ENCODE peak calls at places on chromosomes 5 and 9, in ten cellular contexts. W is bronchial epithelial cell; F is GM13976; V is foreskin fibroblast; I is PC-9; N is natural killer cell; U is breast epithelium; L is heart right ventricle; J is CD8-positive, alpha-beta T cell; A is NB4. T is an unnamed sample.

GRCh38 chr9:111114486-111114885 is 76.2 kb upstream of the LPAR1 start:
- DNase-seq in W (no peak), F (no peak), V (peak), I (no peak), N (no peak), U (no peak), L (no peak), J (no peak), A (no peak), T (no peak)

GRCh38 chr5:99929067-99929805 is 605.9 kb upstream of the FAM174A start:
- DNase-seq in W (no peak), F (no peak), V (no peak), I (no peak), N (no peak), U (no peak), L (no peak), J (no peak), A (no peak), T (no peak)

GRCh38 chr5:119340597-119341218 is 15.1 kb upstream of the TNFAIP8 start:
- DNase-seq in W (no peak), F (peak), V (no peak), I (no peak), N (no peak), U (no peak), L (no peak), J (peak), A (peak), T (no peak)

GRCh38 chr5:32712463-32713395 is 1.6 kb downstream of the NPR3 start:
- DNase-seq in W (no peak), F (peak), V (peak), I (no peak), N (no peak), U (no peak), L (no peak), J (no peak), A (no peak), T (no peak)

GRCh38 chr5:150159741-150160179 is 4.1 kb upstream of the PDGFRB start:
- DNase-seq in W (no peak), F (peak), V (peak), I (no peak), N (no peak), U (no peak), L (peak), J (no peak), A (peak), T (no peak)

GRCh38 chr9:36204906-36205547 is 14.3 kb downstream of the CLTA start:
- DNase-seq in W (no peak), F (no peak), V (peak), I (no peak), N (no peak), U (no peak), L (no peak), J (no peak), A (no peak), T (no peak)

GRCh38 chr5:64569880-64570279 is 64.1 kb downstream of the RGS7BP start:
- DNase-seq in W (peak), F (no peak), V (no peak), I (no peak), N (no peak), U (no peak), L (no peak), J (no peak), A (no peak), T (no peak)

GRCh38 chr9:107158321-107158720 is 124.8 kb upstream of the RAD23B start:
- DNase-seq in W (peak), F (no peak), V (peak), I (no peak), N (no peak), U (no peak), L (no peak), J (no peak), A (peak), T (no peak)

GRCh38 chr5:154095819-154096380 is 57.1 kb downstream of the MFAP3 start:
- DNase-seq in W (no peak), F (no peak), V (no peak), I (no peak), N (no peak), U (no peak), L (no peak), J (no peak), A (no peak), T (no peak)

GRCh38 chr5:35345222-35345621 is 114.9 kb upstream of the PRLR start:
- DNase-seq in W (no peak), F (no peak), V (no peak), I (no peak), N (no peak), U (no peak), L (no peak), J (no peak), A (peak), T (no peak)
- TF ChIP-seq CTCF in W (no peak), F (no peak), V (peak), I (no peak), N (no peak), U (no peak), L (no peak), J (no peak), A (no peak), T (no peak)

GRCh38 chr5:179800696-179801201 is 5.9 kb downstream of the MGAT4B start:
- DNase-seq in W (no peak), F (no peak), V (no peak), I (no peak), N (no peak), U (no peak), L (no peak), J (no peak), A (peak), T (no peak)

GRCh38 chr5:179800071-179800695 is 6.4 kb downstream of the LTC4S start:
- DNase-seq in W (no peak), F (no peak), V (no peak), I (no peak), N (no peak), U (no peak), L (no peak), J (no peak), A (no peak), T (no peak)

GRCh38 chr5:179802207-179802883 is 4.3 kb downstream of the MGAT4B start:
- DNase-seq in W (peak), F (no peak), V (peak), I (no peak), N (no peak), U (no peak), L (no peak), J (no peak), A (no peak), T (no peak)

GRCh38 chr5:179802950-179803562 is 3.6 kb downstream of the MGAT4B start:
- DNase-seq in W (no peak), F (no peak), V (no peak), I (peak), N (no peak), U (no peak), L (no peak), J (no peak), A (no peak), T (no peak)

DNA sequence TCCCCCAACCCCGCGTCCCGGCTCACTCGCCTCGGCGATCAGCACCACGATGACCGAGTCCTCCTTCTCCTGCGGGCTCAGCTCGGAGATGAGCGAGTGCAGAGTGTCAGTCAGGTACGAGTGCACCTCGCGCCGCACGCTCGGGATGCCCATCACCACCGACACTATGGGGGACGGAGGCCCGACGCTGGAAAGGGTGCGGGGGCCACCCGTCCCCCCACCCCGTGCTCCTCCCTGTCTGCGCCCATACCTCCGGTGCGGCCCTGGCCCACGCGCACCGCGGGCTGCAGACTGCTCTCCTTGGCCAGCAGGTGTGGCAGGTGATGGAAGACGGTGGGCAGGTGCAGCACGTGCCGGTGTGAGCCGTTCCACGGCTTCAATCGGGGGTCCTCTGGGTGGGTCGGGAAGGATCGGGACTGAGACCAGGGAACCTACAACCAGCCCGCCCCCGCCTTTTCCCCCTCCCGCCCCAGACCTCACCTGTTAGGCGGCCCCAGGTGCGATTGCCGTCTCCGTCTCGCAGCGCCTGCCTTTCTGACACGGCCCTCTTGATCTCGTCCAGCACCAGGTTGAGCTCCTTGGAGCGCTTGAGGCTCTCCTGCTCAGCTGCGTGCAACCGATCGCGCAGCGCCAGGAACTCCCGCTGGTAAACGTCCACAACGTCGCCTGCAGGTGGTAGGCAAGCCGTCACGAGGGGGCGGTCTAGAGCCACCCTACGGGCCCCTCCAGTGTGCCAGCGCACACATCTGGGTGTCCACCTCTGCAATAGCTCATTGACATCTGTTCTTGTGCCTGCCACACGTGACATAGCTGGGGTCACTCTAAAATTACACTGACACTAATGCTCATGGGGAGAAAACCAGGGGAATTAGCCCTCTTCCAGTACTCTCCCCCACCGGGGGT is 5.1 kb downstream of the MGAT4B start:
- DNase-seq in W (peak), F (peak), V (peak), I (no peak), N (peak), U (no peak), L (peak), J (peak), A (peak), T (no peak)
- TF ChIP-seq CTCF in W (peak), F (peak), V (peak), I (no peak), N (peak), U (no peak), L (peak), J (peak), A (peak), T (no peak)

DNA sequence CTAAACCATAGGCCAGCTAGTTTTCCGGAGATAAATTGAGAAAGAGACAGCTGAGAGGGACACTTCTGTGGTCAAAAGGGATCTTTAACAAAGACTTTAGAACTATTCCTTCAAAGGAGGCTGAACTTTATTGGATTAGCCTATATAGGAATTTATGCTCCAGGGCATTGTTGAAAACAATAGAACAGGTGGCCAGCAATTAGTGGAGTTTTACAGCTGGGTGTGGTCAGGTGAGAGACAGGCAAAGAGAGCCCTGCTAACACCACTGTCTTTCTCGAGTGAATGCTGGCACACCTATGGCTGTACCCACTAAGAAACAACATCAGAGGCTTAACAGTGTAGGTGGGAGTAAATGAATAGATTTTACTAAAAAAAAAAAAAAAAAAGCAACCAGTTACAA is 16.7 kb upstream of the TLR4 start:
- DNase-seq in W (no peak), F (no peak), V (no peak), I (peak), N (no peak), U (no peak), L (no peak), J (no peak), A (no peak), T (no peak)
- TF ChIP-seq CTCF in W (no peak), F (no peak), V (no peak), I (no peak), N (no peak), U (no peak), L (no peak), J (no peak), A (no peak), T (no peak)

GRCh38 chr5:118060833-118061232 is 927.5 kb downstream of the DTWD2 start:
- DNase-seq in W (peak), F (no peak), V (no peak), I (no peak), N (no peak), U (no peak), L (no peak), J (no peak), A (no peak), T (no peak)
- TF ChIP-seq CTCF in W (no peak), F (no peak), V (peak), I (peak), N (no peak), U (no peak), L (no peak), J (no peak), A (no peak), T (no peak)

GRCh38 chr9:129480705-129481104 is 140.2 kb downstream of the C9orf50 start:
- DNase-seq in W (no peak), F (no peak), V (no peak), I (no peak), N (no peak), U (no peak), L (no peak), J (no peak), A (no peak), T (no peak)

GRCh38 chr9:129482521-129483466 is 138.1 kb downstream of the C9orf50 start:
- DNase-seq in W (peak), F (peak), V (peak), I (peak), N (peak), U (peak), L (peak), J (peak), A (peak), T (no peak)

GRCh38 chr9:129481424-129481823 is 139.5 kb downstream of the C9orf50 start:
- DNase-seq in W (no peak), F (no peak), V (no peak), I (no peak), N (no peak), U (no peak), L (no peak), J (no peak), A (no peak), T (no peak)

GRCh38 chr9:129483467-129484324 is 137.2 kb downstream of the C9orf50 start:
- DNase-seq in W (peak), F (no peak), V (peak), I (peak), N (no peak), U (peak), L (peak), J (peak), A (peak), T (no peak)

DNA sequence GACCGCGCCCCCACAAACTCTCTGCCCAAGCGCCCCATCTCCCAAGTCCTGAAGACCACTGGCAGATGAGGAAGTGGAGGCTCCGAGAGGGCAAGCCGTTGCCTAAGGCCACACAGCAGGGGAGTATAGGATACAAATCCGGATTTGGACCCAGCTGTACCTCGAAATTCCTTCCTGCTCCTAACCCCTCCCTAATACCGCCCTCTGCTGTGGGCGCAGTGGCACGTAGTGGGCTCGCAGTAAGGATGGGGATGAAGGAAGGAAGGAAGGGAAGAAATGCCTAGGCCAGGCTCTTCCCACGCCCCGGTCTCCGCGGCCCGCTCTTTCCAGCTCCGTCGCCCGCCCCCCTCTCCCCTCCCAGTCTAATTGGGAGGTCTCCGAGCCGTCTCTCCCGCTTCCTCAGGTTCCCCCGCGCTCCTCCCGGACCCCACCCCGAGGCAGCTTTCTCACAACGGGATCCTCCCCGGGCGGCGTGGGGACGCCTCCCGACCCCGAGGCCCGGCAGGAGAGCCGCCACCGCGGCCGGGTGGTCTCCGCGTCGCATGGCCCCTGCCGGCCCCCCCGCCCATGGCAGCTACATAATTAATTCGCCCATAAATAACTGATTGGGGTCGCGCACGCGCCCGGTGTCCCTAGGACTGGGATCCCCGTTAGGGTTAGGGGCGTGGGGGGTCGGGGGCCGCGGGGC is 138.9 kb downstream of the C9orf50 start:
- DNase-seq in W (no peak), F (no peak), V (peak), I (no peak), N (no peak), U (no peak), L (peak), J (no peak), A (no peak), T (no peak)
- TF ChIP-seq CTCF in W (peak), F (no peak), V (peak), I (peak), N (no peak), U (peak), L (no peak), J (no peak), A (no peak), T (no peak)

GRCh38 chr9:115694014-115694413 is 459.6 kb upstream of the PAPPA start:
- DNase-seq in W (peak), F (no peak), V (peak), I (peak), N (no peak), U (no peak), L (no peak), J (no peak), A (peak), T (no peak)
- TF ChIP-seq CTCF in W (peak), F (no peak), V (peak), I (no peak), N (no peak), U (no peak), L (no peak), J (no peak), A (no peak), T (no peak)

T was measured in omental fat pad.